ENCODE peak calls at places on chromosomes 16 and 17, in five cellular contexts. L is left lung; E is body of pancreas; X is K562; P is effector memory CD4-positive, alpha-beta T cell. U is an unnamed sample. For H3K4me1, the result is how much of the 10 kb centered on the place peaks cover.

GRCh38 chr17:76438906-76439305 is 14.0 kb downstream of the UBE2O start:
- DNase-seq in P (no peak), E (no peak), L (no peak), X (no peak), U (no peak)

GRCh38 chr17:56994009-56994792 is 16.3 kb downstream of the SCPEP1 start:
- DNase-seq in L (no peak), P (no peak), E (no peak), X (no peak), U (no peak)

GRCh38 chr17:27915715-27916114 is 22.6 kb upstream of the LYRM9 start:
- DNase-seq in X (no peak), E (no peak), L (no peak), P (no peak), U (no peak)

GRCh38 chr16:50602126-50602525 is 53.9 kb downstream of the NKD1 start:
- DNase-seq in X (no peak), E (no peak), L (no peak), P (no peak), U (peak)

GRCh38 chr16:79770244-79771064 is 169.9 kb upstream of the MAF start:
- DNase-seq in E (peak), X (peak), P (peak), L (peak), U (peak)

GRCh38 chr17:68640601-68641000 is 39.4 kb upstream of the FAM20A start:
- DNase-seq in E (no peak), P (no peak), X (no peak), L (no peak), U (no peak)

GRCh38 chr17:50213026-50214015 is 11.9 kb upstream of the COL1A1 start:
- DNase-seq in X (peak), L (no peak), E (no peak), P (no peak), U (no peak)

GRCh38 chr17:42554250-42555121 is 1.8 kb downstream of the HSD17B1 start:
- DNase-seq in L (peak), X (peak), E (peak), P (peak), U (peak)

GRCh38 chr16:4338125-4338582 is 13.0 kb downstream of the PAM16 start:
- DNase-seq in X (no peak), L (no peak), P (no peak), E (no peak), U (no peak)

GRCh38 chr16:73172621-73173312 is 124.8 kb upstream of the ZFHX3 start:
- DNase-seq in X (peak), L (peak), E (peak), P (no peak), U (peak)

GRCh38 chr16:57462209-57462977 is at the start of gene POLR2C:
- DNase-seq in E (peak), X (peak), L (peak), P (peak), U (peak)

GRCh38 chr17:42362245-42362961 is 25.8 kb downstream of the STAT3 start:
- DNase-seq in P (no peak), X (no peak), L (peak), E (peak), U (peak)

GRCh38 chr17:78879679-78880186 is 23.3 kb downstream of the CEP295NL start:
- DNase-seq in P (no peak), X (peak), L (peak), E (peak), U (no peak)

GRCh38 chr16:88686062-88686438 is 257 bp downstream of the SNAI3 start:
- DNase-seq in P (peak), X (peak), E (peak), L (no peak), U (peak)

GRCh38 chr17:56142325-56142724 is 10.9 kb upstream of the ANKFN1 start:
- DNase-seq in P (no peak), L (no peak), E (peak), X (no peak), U (no peak)

GRCh38 chr16:48479319-48479718 is 94.1 kb upstream of the SIAH1 start:
- DNase-seq in P (no peak), L (no peak), X (no peak), E (no peak), U (no peak)

GRCh38 chr16:31181102-31181830 is 1.3 kb downstream of the FUS start:
- DNase-seq in X (peak), P (peak), L (peak), E (no peak), U (peak)

GRCh38 chr16:72256398-72257048 is 84.6 kb upstream of the PMFBP1 start:
- DNase-seq in X (no peak), L (no peak), E (no peak), P (no peak), U (no peak)

GRCh38 chr16:50848755-50849514 is 107.0 kb downstream of the CYLD start:
- DNase-seq in L (no peak), E (no peak), P (no peak), X (no peak), U (no peak)

GRCh38 chr17:67833946-67834631 is 8.8 kb downstream of the BPTF start:
- DNase-seq in X (peak), E (no peak), P (no peak), L (no peak), U (no peak)

GRCh38 chr17:33086878-33087277 is 95.2 kb downstream of the SPACA3 start:
- DNase-seq in X (no peak), L (no peak), P (no peak), E (no peak), U (no peak)

GRCh38 chr17:32111141-32111771 is 31.0 kb upstream of the RHOT1 start:
- DNase-seq in P (no peak), L (peak), E (peak), X (peak), U (no peak)

GRCh38 chr16:71961066-71962039 is 38.8 kb downstream of the PKD1L3 start:
- DNase-seq in P (peak), X (peak), L (peak), E (peak), U (peak)

GRCh38 chr17:13597723-13598347 is 3.9 kb downstream of the HS3ST3A1 start:
- DNase-seq in X (no peak), L (no peak), E (no peak), P (peak), U (no peak)

GRCh38 chr17:69501591-69502468 is 87.3 kb downstream of the MAP2K6 start:
- DNase-seq in L (peak), X (no peak), E (peak), P (no peak), U (no peak)

GRCh38 chr16:53147500-53148065 is 92.8 kb downstream of the CHD9 start:
- DNase-seq in L (no peak), X (no peak), P (no peak), E (no peak), U (no peak)

GRCh38 chr17:44775136-44775837 is 16.5 kb downstream of the ADAM11 start:
- DNase-seq in P (peak), L (peak), X (peak), E (peak), U (peak)

GRCh38 chr17:12256380-12256995 is 235.8 kb downstream of the MAP2K4 start:
- DNase-seq in X (peak), P (no peak), E (peak), L (no peak), U (no peak)

GRCh38 chr16:24139282-24139681 is 116.9 kb upstream of the CACNG3 start:
- DNase-seq in P (no peak), L (no peak), E (no peak), X (peak), U (no peak)

GRCh38 chr17:75557075-75557851 is 30.3 kb upstream of the MYO15B start:
- DNase-seq in L (peak), P (no peak), X (peak), E (peak), U (peak)

GRCh38 chr16:88003316-88003715 is 52.1 kb downstream of the BANP start:
- DNase-seq in L (no peak), P (no peak), E (no peak), X (no peak), U (no peak)

GRCh38 chr16:80804451-80805383 is at the start of gene CDYL2:
- DNase-seq in L (peak), E (peak), P (peak), X (peak), U (peak)

GRCh38 chr17:55273579-55274370 is 9.0 kb downstream of the HLF start:
- DNase-seq in X (no peak), P (no peak), L (peak), E (peak), U (peak)

GRCh38 chr16:65909310-65910050 is 457.0 kb upstream of the CDH5 start:
- DNase-seq in X (no peak), L (no peak), P (no peak), E (no peak), U (no peak)

GRCh38 chr17:10729334-10730193 is at the start of gene TMEM220:
- DNase-seq in X (no peak), E (peak), L (peak), P (peak), U (peak)

GRCh38 chr16:85935957-85936760 is 37.2 kb downstream of the IRF8 start:
- DNase-seq in L (no peak), P (peak), X (no peak), E (no peak), U (no peak)

GRCh38 chr16:67718668-67719047 is 458 bp downstream of the GFOD2 start:
- DNase-seq in L (no peak), P (no peak), E (no peak), X (no peak), U (no peak)

GRCh38 chr17:973053-973452 is 6.5 kb downstream of the NXN start:
- DNase-seq in E (no peak), P (no peak), L (no peak), X (no peak), U (no peak)

GRCh38 chr17:15652960-15653359 is 31.2 kb downstream of the TRIM16 start:
- DNase-seq in P (no peak), X (no peak), E (no peak), L (no peak), U (no peak)

DNA sequence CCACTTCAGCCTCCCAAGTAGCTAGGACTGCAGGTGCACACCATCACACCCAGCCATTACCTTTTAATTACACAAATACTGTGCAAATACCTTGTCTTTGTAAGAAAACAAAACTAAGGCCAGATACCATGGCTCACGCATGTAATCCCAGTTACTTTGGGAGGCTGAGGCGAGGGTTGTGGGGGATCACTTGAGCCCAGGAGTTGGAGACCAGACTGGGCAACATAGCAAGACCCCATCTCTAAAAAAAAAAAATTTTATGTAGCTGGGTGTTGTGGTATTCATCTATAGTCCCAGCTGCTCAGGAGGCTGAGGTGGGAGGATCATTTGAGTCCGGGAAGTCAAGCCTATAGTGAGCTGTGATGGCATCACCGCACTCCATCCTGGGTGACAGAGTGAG is 151.6 kb downstream of the CLEC16A start:
- DNase-seq in P (no peak), E (no peak), L (no peak), X (no peak), U (no peak)
- H3K4me1 ChIP-seq in P (under half), E (under half), L (under half), X (half or more), U (under half)

DNA sequence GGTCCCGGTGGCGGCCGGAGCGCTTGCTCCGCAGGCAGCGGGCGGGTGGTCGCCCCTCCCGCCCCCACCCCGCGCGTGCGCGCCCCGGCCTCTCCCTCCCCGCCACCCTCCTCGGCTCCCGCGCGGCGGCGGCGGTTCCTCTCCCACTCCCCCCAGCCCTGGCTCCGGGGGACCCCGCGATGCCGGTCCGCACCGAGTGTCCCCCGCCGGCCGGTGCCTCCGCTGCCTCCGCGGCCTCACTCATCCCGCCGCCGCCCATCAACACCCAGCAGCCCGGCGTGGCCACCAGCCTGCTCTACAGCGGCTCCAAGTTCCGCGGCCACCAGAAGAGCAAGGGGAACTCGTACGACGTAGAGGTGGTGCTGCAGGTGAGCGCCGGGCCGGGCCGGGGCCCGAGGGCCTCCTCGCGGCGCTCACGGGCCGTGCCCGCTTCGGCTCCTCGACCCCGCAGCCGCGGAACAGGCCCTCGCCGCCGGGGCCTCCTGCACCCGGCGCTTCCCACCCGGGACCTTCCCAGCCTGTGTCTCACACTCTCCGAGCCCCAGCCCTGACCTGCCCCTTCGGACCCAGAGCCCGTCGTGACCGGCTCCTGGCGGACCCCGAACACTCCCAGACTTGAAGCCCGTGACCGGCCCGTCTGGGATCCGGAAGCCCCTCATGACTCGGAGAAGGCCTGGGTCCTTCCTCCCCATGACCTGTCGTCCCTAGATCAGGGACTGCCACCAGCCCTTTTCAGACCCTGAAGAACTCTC is 503 bp downstream of the GID4 start:
- DNase-seq in X (peak), P (no peak), E (peak), L (peak), U (peak)
- H3K27ac ChIP-seq in X (peak), P (peak), E (peak), L (peak), U (peak)

GRCh38 chr17:7703584-7704574 is 1.1 kb upstream of the EFNB3 start:
- DNase-seq in X (peak), L (no peak), E (peak), P (no peak), U (peak)

GRCh38 chr17:7707446-7707845 is 2.4 kb downstream of the EFNB3 start:
- DNase-seq in E (no peak), P (no peak), L (no peak), X (no peak), U (no peak)

GRCh38 chr17:7706631-7707354 is 1.8 kb downstream of the EFNB3 start:
- DNase-seq in P (no peak), X (no peak), L (no peak), E (no peak), U (no peak)

GRCh38 chr17:7704601-7705268 is at the start of gene EFNB3:
- DNase-seq in P (no peak), E (peak), L (no peak), X (peak), U (peak)

DNA sequence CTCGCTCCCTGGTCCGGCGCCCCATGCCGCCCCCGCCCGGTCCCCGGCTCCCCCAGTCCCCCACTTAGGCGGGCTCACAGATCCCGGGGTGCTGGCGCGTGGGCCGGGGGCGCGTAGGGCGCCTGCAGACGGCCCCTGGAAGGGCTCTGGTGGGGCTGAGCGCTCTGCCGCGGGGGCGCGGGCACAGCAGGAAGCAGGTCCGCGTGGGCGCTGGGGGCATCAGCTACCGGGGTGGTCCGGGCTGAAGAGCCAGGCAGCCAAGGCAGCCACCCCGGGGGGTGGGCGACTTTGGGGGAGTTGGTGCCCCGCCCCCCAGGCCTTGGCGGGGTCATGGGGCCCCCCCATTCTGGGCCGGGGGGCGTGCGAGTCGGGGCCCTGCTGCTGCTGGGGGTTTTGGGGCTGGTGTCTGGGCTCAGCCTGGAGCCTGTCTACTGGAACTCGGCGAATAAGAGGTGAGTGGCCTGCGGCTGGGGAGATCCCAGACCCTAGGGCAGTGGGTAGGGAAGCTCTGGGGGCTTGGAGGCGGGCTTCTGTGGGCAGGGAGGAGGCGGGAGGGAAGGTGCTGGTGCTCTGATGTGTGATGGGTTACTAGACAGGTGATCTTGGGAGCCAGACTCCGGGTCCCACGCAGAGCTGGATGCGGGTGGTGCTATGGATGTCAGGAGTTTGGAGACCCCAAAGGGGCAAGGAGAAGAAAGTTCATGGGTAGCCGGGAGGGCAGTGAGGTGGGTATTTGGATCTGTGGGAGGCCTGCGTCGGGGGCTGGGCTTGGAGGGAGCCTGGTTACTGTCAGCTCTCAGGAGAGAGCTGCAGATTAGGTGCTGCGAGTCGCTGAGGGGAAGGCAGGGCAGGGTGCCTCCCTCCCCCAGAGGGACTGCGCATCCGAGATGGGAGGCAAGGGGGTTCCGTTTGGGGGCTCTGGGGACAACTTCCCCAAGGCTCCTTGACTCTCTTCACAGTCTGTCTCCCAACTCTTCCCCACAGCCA is 560 bp downstream of the EFNB3 start:
- DNase-seq in E (no peak), P (no peak), X (no peak), L (no peak), U (no peak)
- H3K4me3 ChIP-seq in E (no peak), P (peak), X (no peak), L (peak), U (peak)

DNA sequence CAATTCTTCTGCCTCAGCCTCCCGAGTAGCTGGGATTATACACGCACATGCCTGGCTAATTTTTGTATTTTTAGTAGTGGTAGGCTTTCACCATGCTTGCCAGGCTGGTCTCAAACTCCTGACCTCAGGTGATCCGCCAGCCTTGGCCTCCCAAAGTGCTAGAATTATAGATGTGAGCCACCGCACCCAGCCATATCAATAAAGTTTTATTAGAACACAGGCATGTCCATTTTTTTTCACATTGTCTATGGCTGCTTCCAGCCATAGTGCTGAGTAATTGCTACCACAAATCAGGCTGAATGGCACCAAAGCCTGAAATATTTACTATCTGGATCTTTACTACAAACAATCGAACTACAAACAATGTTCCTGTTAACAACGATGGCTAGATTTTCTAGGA is 114.4 kb upstream of the IRX6 start:
- DNase-seq in L (no peak), X (no peak), E (no peak), P (no peak), U (no peak)
- H3K4me1 ChIP-seq in L (under half), X (under half), E (under half), P (under half), U (under half)

GRCh38 chr17:81236784-81237183 is 2.1 kb downstream of the TEPSIN start:
- DNase-seq in L (no peak), P (no peak), X (no peak), E (no peak), U (no peak)

GRCh38 chr17:81238490-81238814 is 403 bp downstream of the TEPSIN start:
- DNase-seq in L (no peak), P (no peak), X (no peak), E (no peak), U (no peak)

GRCh38 chr17:81235822-81236740 is 2.8 kb downstream of the TEPSIN start:
- DNase-seq in X (no peak), E (no peak), L (no peak), P (no peak), U (no peak)

GRCh38 chr17:81238815-81239713 is at the start of the genes NDUFAF8 and TEPSIN:
- DNase-seq in P (peak), X (peak), L (peak), E (peak), U (peak)

GRCh38 chr17:81237591-81238489 is 1.0 kb downstream of the TEPSIN start:
- DNase-seq in P (no peak), E (no peak), L (no peak), X (no peak), U (no peak)
- H3K27ac ChIP-seq in P (peak), E (no peak), L (no peak), X (peak), U (peak)